ENCODE peak calls at places on chromosomes 6 and 20, in eight cellular contexts. C is esophagus muscularis mucosa, L is left ventricle myocardium inferior, E is neural crest cell, T is nephron progenitor cell, F is ovary, O is Peyer's patch, Z is psoas muscle. R is an unnamed sample.

GRCh38 chr6:39804666-39805065 is 12.5 kb downstream of the DAAM2 start:
- DNase-seq in F (no peak), C (no peak), T (no peak), O (no peak), E (no peak), Z (no peak), L (no peak), R (no peak)

GRCh38 chr6:168007592-168008338 is 10.3 kb downstream of the KIF25 start:
- DNase-seq in C (peak; percentile 42), E (no peak), O (no peak), Z (no peak), T (no peak), L (no peak), F (no peak), R (no peak)

GRCh38 chr6:6712979-6713514 is 124.5 kb downstream of the LY86 start:
- DNase-seq in F (no peak), Z (no peak), E (no peak), T (no peak), C (no peak), O (no peak), L (no peak), R (peak; percentile 68)

GRCh38 chr6:143410859-143411270 is 39.6 kb downstream of the ADAT2 start:
- DNase-seq in C (no peak), Z (no peak), E (no peak), O (no peak), T (no peak), F (no peak), L (no peak), R (no peak)

GRCh38 chr6:106475280-106475679 is 114.8 kb downstream of the CRYBG1 start:
- DNase-seq in T (no peak), Z (no peak), L (no peak), F (no peak), C (no peak), O (no peak), E (no peak), R (no peak)

GRCh38 chr6:157246048-157246630 is 77.2 kb downstream of the TMEM242 start:
- DNase-seq in L (no peak), Z (peak; percentile 58), T (no peak), C (no peak), F (no peak), O (peak; percentile 43), E (no peak), R (no peak)

GRCh38 chr20:1959156-1959555 is 34.7 kb downstream of the PDYN start:
- DNase-seq in O (no peak), T (no peak), L (no peak), F (no peak), Z (no peak), E (no peak), C (no peak), R (no peak)

GRCh38 chr6:89268776-89269175 is 46.3 kb downstream of the GABRR2 start:
- DNase-seq in T (no peak), O (no peak), E (no peak), Z (no peak), L (no peak), C (no peak), F (no peak), R (no peak)

GRCh38 chr6:21748343-21749063 is 155.0 kb downstream of the SOX4 start:
- DNase-seq in C (no peak), O (no peak), F (no peak), Z (no peak), E (no peak), T (peak; percentile 50), L (no peak), R (no peak)

GRCh38 chr6:164133095-164133494 is 718.6 kb downstream of the QKI start:
- DNase-seq in L (no peak), E (no peak), C (no peak), O (no peak), Z (no peak), F (no peak), T (no peak), R (no peak)

GRCh38 chr6:23728707-23729106 is 397.3 kb upstream of the NRSN1 start:
- DNase-seq in Z (no peak), E (no peak), O (no peak), T (no peak), L (no peak), F (no peak), C (no peak), R (no peak)

GRCh38 chr20:49228676-49229075 is 9.5 kb downstream of the DDX27 start:
- DNase-seq in Z (no peak), E (no peak), C (no peak), L (no peak), F (no peak), T (no peak), O (no peak), R (no peak)

GRCh38 chr6:36268478-36269248 is 1.2 kb upstream of the PNPLA1 start:
- DNase-seq in E (no peak), L (no peak), F (no peak), O (no peak), Z (no peak), T (no peak), C (no peak), R (no peak)

GRCh38 chr6:52729594-52729993 is 33.7 kb downstream of the GSTA2 start:
- DNase-seq in O (no peak), E (no peak), C (no peak), L (no peak), F (no peak), T (no peak), Z (no peak), R (no peak)

GRCh38 chr6:52734072-52734471 is 29.2 kb downstream of the GSTA2 start:
- DNase-seq in L (no peak), E (no peak), F (no peak), C (no peak), O (no peak), Z (no peak), T (no peak), R (no peak)

GRCh38 chr6:52733172-52733571 is 30.1 kb downstream of the GSTA2 start:
- DNase-seq in T (no peak), L (no peak), Z (no peak), O (no peak), C (no peak), F (no peak), E (no peak), R (no peak)

GRCh38 chr6:52728394-52728793 is 34.9 kb downstream of the GSTA2 start:
- DNase-seq in E (no peak), L (no peak), Z (no peak), C (no peak), O (no peak), T (no peak), F (no peak), R (no peak)

DNA sequence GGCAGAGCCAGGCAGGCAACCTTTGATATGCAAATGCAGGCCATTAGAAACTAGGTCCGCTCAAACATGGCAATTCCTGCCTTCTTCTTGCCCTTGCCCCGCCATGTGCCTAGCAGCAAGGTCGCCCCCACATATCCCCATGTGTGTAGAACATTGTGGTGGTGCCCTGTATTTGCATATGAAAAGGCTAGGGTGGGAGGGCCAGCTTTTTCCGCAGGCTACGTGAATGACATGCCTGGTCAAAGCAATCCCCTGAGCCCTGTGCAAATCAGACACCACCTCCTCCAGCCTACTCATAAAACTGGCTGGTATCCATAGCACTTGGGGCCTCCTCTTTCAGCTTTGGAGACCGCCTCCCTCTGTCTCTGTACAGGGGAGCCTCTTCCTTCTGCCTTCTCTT is 31.6 kb downstream of the GSTA2 start:
- DNase-seq in O (no peak), T (no peak), C (no peak), F (no peak), L (no peak), Z (no peak), E (peak; percentile 32), R (no peak)
- TF ChIP-seq CTCF in O (no peak), T (no peak), C (no peak), F (no peak), L (no peak), Z (no peak), E (no peak), R (no peak)

DNA sequence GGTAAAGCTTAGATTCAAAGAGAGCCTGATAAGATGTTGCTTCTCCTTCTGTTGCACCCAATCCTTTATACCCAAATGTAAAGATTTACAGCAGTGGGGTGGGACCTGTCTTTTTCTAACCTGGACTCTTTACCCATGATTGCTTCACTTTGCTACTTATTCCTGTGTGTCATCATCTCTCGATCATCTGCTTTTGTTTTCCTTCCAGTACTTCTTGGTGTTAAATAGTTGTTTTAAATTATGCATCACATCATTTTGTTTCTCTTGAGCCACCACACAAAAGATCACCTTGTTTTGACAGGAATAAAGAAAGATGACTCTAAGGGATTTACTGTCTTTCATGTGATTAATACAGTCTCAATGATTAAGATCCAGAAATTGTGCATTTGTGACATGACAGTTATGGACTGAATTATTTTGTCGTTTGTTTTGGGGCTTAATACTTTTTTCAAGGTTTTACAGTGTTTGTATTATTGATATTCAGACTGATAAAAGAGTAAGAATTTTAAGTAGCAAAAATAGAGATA is 123.1 kb downstream of the CDKAL1 start:
- DNase-seq in F (no peak), Z (no peak), O (no peak), C (no peak), T (no peak), E (no peak), L (no peak), R (no peak)
- TF ChIP-seq CTCF in F (no peak), Z (no peak), O (no peak), C (no peak), T (no peak), E (no peak), L (no peak), R (no peak)

GRCh38 chr6:42375905-42376304 is 75.8 kb downstream of the TRERF1 start:
- DNase-seq in T (no peak), O (no peak), C (no peak), E (no peak), L (no peak), Z (no peak), F (no peak), R (no peak)
- TF ChIP-seq CTCF in T (no peak), O (no peak), C (no peak), E (no peak), L (no peak), Z (no peak), F (no peak), R (no peak)

GRCh38 chr6:53151676-53152075 is 3.0 kb upstream of the GCM1 start:
- DNase-seq in L (no peak), C (no peak), E (no peak), T (no peak), F (no peak), Z (no peak), O (no peak), R (no peak)
- TF ChIP-seq CTCF in L (no peak), C (no peak), E (peak; percentile 32), T (no peak), F (no peak), Z (no peak), O (no peak), R (peak; percentile 34)

GRCh38 chr20:47464380-47465101 is 37.1 kb upstream of the NCOA3 start:
- DNase-seq in Z (peak; percentile 60), O (no peak), F (no peak), C (no peak), L (peak; percentile 61), T (no peak), E (no peak), R (peak; percentile 57)
- TF ChIP-seq CTCF in Z (peak; percentile 41), O (no peak), F (peak; percentile 26), C (peak; percentile 16), L (peak; percentile 62), T (no peak), E (peak; percentile 47), R (peak; percentile 58)

GRCh38 chr6:63764318-63764916 is 128.8 kb downstream of the PHF3 start:
- DNase-seq in F (no peak), T (peak; percentile 3), E (no peak), L (no peak), C (no peak), O (no peak), Z (no peak), R (no peak)
- TF ChIP-seq CTCF in F (no peak), T (peak; percentile 73), E (peak; percentile 84), L (peak; percentile 74), C (peak; percentile 59), O (peak; percentile 66), Z (peak; percentile 80), R (peak; percentile 72)